ENCODE peak calls at places on chromosomes 4 and X, in seven cellular contexts. J is ureter; X is NCI-H226; T is T-helper 9 cell; Y is CD8-positive, alpha-beta memory T cell; F is stimulated activated CD4-positive, alpha-beta T cell treated with anti-CD3 and anti-CD28 coated beads, Interleukin-2, amount 100 ng/mL, for 24 hours; C is ACHN. G is an unnamed sample.

GRCh38 chr4:183014361-183015084 is 84.5 kb upstream of the WWC2 start:
- DNase-seq in J (no peak), X (no peak), T (no peak), Y (no peak), F (no peak), C (no peak), G (no peak)

GRCh38 chrX:94288325-94288724 is 614.3 kb downstream of the FAM133A start:
- DNase-seq in J (no peak), X (no peak), T (no peak), Y (no peak), F (no peak), C (peak), G (no peak)

GRCh38 chr4:115923152-115923551 is 809.7 kb upstream of the NDST4 start:
- DNase-seq in J (no peak), X (no peak), T (no peak), Y (no peak), F (no peak), C (no peak), G (no peak)

GRCh38 chr4:185881427-185881826 is 69.4 kb upstream of the SORBS2 start:
- DNase-seq in J (no peak), X (no peak), T (no peak), Y (no peak), F (no peak), C (peak), G (no peak)

GRCh38 chrX:129842510-129843208 is 1.0 kb downstream of the ZDHHC9 start:
- DNase-seq in J (no peak), X (no peak), T (no peak), Y (no peak), F (no peak), C (peak), G (no peak)

GRCh38 chr4:19382993-19383392 is 868.7 kb upstream of the SLIT2 start:
- DNase-seq in J (no peak), X (no peak), T (no peak), Y (no peak), F (no peak), C (no peak), G (no peak)

GRCh38 chr4:140004580-140005314 is 149.2 kb downstream of the MAML3 start:
- DNase-seq in J (no peak), X (no peak), T (no peak), Y (no peak), F (no peak), C (no peak), G (no peak)

GRCh38 chrX:63434665-63435064 is 83.5 kb upstream of the SPIN4 start:
- DNase-seq in J (no peak), X (peak), T (no peak), Y (no peak), F (no peak), C (no peak), G (no peak)

GRCh38 chrX:13463608-13464007 is 105.8 kb upstream of the EGFL6 start:
- DNase-seq in J (no peak), X (peak), T (no peak), Y (no peak), F (no peak), C (no peak), G (peak)

GRCh38 chr4:24105183-24106039 is 215.6 kb upstream of the PPARGC1A start:
- DNase-seq in J (no peak), X (peak), T (no peak), Y (no peak), F (no peak), C (peak), G (no peak)

GRCh38 chrX:3167771-3168170 is 126.5 kb downstream of the ARSF start:
- DNase-seq in J (no peak), X (no peak), T (no peak), Y (no peak), F (no peak), C (no peak), G (no peak)

GRCh38 chr4:185247151-185247550 is 37.8 kb downstream of the SNX25 start:
- DNase-seq in J (no peak), X (no peak), T (no peak), Y (no peak), F (no peak), C (no peak), G (no peak)

GRCh38 chrX:118240359-118240758 is 105.5 kb upstream of the WDR44 start:
- DNase-seq in J (no peak), X (no peak), T (no peak), Y (no peak), F (no peak), C (no peak), G (no peak)

GRCh38 chr4:125511715-125512114 is 197.0 kb downstream of the FAT4 start:
- DNase-seq in J (no peak), X (no peak), T (no peak), Y (no peak), F (no peak), C (no peak), G (no peak)

G was measured in NAMALWA.